ENCODE peak calls at places on chromosomes 2 and 18, in eight cellular contexts. Y is NCI-H2081; V is activated gamma-delta T cell; U is stimulated activated CD8-positive, alpha-beta memory T cell treated with anti-CD3 and anti-CD28 coated beads, Interleukin-15, amount 100 ng/mL, for 4 hours; T is choroid plexus epithelial cell; B is activated naive CD8-positive, alpha-beta T cell treated with anti-CD3 and anti-CD28 coated beads for 36 hours; X is activated CD8-positive, alpha-beta memory T cell treated with anti-CD3 and anti-CD28 coated beads for 24 hours; Z is heart right ventricle. O is an unnamed sample.
A peak's percentile ranks its signal among the peaks of the same experiment; 100 is the strongest.

GRCh38 chr2:196515041-196515440 is 124.5 kb upstream of the CCDC150 start:
- DNase-seq in V (no peak), T (no peak), U (no peak), Y (no peak), X (no peak), B (no peak), Z (peak; percentile 25), O (no peak)

GRCh38 chr2:11483806-11484147 is 17.8 kb upstream of the E2F6 start:
- DNase-seq in T (no peak), Z (no peak), X (no peak), B (no peak), V (no peak), Y (no peak), U (no peak), O (no peak)

GRCh38 chr2:141027221-141027620 is 1103.6 kb downstream of the LRP1B start:
- DNase-seq in X (no peak), T (no peak), Z (no peak), B (no peak), U (no peak), V (no peak), Y (no peak), O (no peak)

GRCh38 chr2:154556607-154557006 is 141.9 kb upstream of the KCNJ3 start:
- DNase-seq in U (no peak), Y (no peak), T (no peak), V (no peak), X (no peak), B (no peak), Z (no peak), O (no peak)

GRCh38 chr2:70708376-70709199 is 59.4 kb downstream of the ADD2 start:
- DNase-seq in Y (no peak), T (no peak), X (no peak), U (no peak), Z (no peak), B (no peak), V (no peak), O (no peak)

GRCh38 chr2:169775765-169776482 is 22.7 kb upstream of the SSB start:
- DNase-seq in T (peak; percentile 44), Z (no peak), U (no peak), V (no peak), X (no peak), Y (no peak), B (no peak), O (no peak)

GRCh38 chr2:53403836-53404413 is 363.7 kb upstream of the CHAC2 start:
- DNase-seq in V (no peak), Z (no peak), B (no peak), X (no peak), U (no peak), Y (no peak), T (peak; percentile 63), O (no peak)

GRCh38 chr2:170141865-170142264 is 36.1 kb upstream of the MYO3B start:
- DNase-seq in B (no peak), T (no peak), U (no peak), Y (no peak), V (no peak), Z (no peak), X (no peak), O (no peak)

GRCh38 chr18:74457743-74458465 is 796 bp upstream of the DIPK1C start:
- DNase-seq in Z (peak; percentile 57), U (no peak), V (no peak), Y (no peak), X (no peak), T (no peak), B (no peak), O (no peak)

GRCh38 chr2:129758461-129759185 is 220.8 kb upstream of the RAB6C start:
- DNase-seq in V (no peak), B (no peak), Y (no peak), T (no peak), Z (peak; percentile 23), U (no peak), X (peak; percentile 46), O (no peak)

GRCh38 chr2:149170156-149170555 is 131.7 kb downstream of the LYPD6B start:
- DNase-seq in V (no peak), T (no peak), Z (no peak), B (no peak), Y (no peak), U (no peak), X (no peak), O (no peak)

GRCh38 chr18:73980289-73980979 is 167.2 kb downstream of the FBXO15 start:
- DNase-seq in X (no peak), Y (no peak), Z (no peak), B (no peak), T (peak; percentile 53), V (no peak), U (no peak), O (peak; percentile 22)

GRCh38 chr2:114089636-114090325 is 199.9 kb downstream of the ACTR3 start:
- DNase-seq in Y (no peak), V (no peak), U (no peak), Z (no peak), T (no peak), X (no peak), B (no peak), O (no peak)

GRCh38 chr2:33146112-33146511 is 199.4 kb downstream of the LTBP1 start:
- DNase-seq in Y (no peak), Z (no peak), T (peak; percentile 57), U (no peak), V (no peak), B (no peak), X (no peak), O (no peak)

GRCh38 chr2:18178736-18179349 is 300.4 kb downstream of the KCNS3 start:
- DNase-seq in Y (peak; percentile 53), B (peak; percentile 8), X (no peak), Z (peak; percentile 9), T (peak; percentile 81), U (no peak), V (no peak), O (peak; percentile 10)

GRCh38 chr2:68099260-68099659 is 36.5 kb upstream of the C1D start:
- DNase-seq in B (no peak), X (no peak), U (no peak), Z (no peak), T (no peak), V (no peak), Y (no peak), O (no peak)

GRCh38 chr18:76822510-76823165 is at the start of gene ZNF236:
- DNase-seq in B (peak; percentile 81), Y (peak; percentile 64), T (peak; percentile 86), V (peak; percentile 58), X (peak; percentile 88), U (peak; percentile 46), Z (peak; percentile 77), O (peak; percentile 61)

GRCh38 chr2:157757500-157757899 is 118.6 kb downstream of the ACVR1 start:
- DNase-seq in X (no peak), Y (no peak), U (no peak), Z (no peak), V (no peak), T (no peak), B (no peak), O (no peak)

GRCh38 chr2:50856112-50856511 is 175.8 kb downstream of the NRXN1 start:
- DNase-seq in Z (no peak), U (no peak), Y (no peak), T (no peak), V (no peak), B (no peak), X (no peak), O (no peak)

GRCh38 chr2:235148201-235149170 is 196.7 kb downstream of the SH3BP4 start:
- DNase-seq in Z (no peak), T (no peak), V (no peak), U (no peak), Y (no peak), X (no peak), B (no peak), O (no peak)

GRCh38 chr18:79609841-79610281 is 69.7 kb upstream of the CTDP1 start:
- DNase-seq in X (no peak), Y (no peak), T (no peak), B (no peak), Z (no peak), V (no peak), U (no peak), O (no peak)

GRCh38 chr2:127154985-127155650 is 48.2 kb upstream of the BIN1 start:
- DNase-seq in X (no peak), V (no peak), Y (no peak), Z (no peak), U (no peak), T (peak; percentile 69), B (no peak), O (no peak)

GRCh38 chr2:180463608-180464007 is 456.5 kb upstream of the CWC22 start:
- DNase-seq in Y (no peak), Z (no peak), T (peak; percentile 4), U (no peak), X (no peak), B (no peak), V (no peak), O (no peak)

GRCh38 chr2:232139786-232140562 is 178.5 kb downstream of the DIS3L2 start:
- DNase-seq in Y (no peak), T (no peak), V (no peak), X (no peak), B (no peak), U (no peak), Z (no peak), O (no peak)

GRCh38 chr2:229340086-229340760 is 69.1 kb upstream of the PID1 start:
- DNase-seq in X (no peak), T (peak; percentile 73), Y (no peak), U (no peak), B (no peak), Z (no peak), V (no peak), O (no peak)

GRCh38 chr2:230164139-230164538 is 55.6 kb downstream of the SP110 start:
- DNase-seq in U (no peak), B (no peak), X (no peak), T (no peak), Z (no peak), Y (no peak), V (no peak), O (no peak)

GRCh38 chr2:168169097-168169745 is 78.2 kb downstream of the STK39 start:
- DNase-seq in Z (no peak), T (peak; percentile 51), Y (no peak), X (no peak), B (no peak), U (no peak), V (no peak), O (no peak)